ENCODE peak calls at places on chromosomes 5 and 9, in seven cellular contexts. X is EL; K is central memory CD4-positive, alpha-beta T cell; D is head of caudate nucleus; I is amygdala; J is RWPE1; C is fibroblast of villous mesenchyme. Z is an unnamed sample.

GRCh38 chr5:94505327-94506080 is 112.9 kb downstream of the KIAA0825 start:
- DNase-seq in X (no peak), J (no peak), C (peak), D (no peak), I (no peak), K (no peak), Z (no peak)

GRCh38 chr5:134427540-134428041 is 15.9 kb upstream of the CDKN2AIPNL start:
- DNase-seq in X (no peak), C (no peak), K (no peak), I (no peak), J (no peak), D (no peak), Z (no peak)

GRCh38 chr5:122292357-122292756 is 19.7 kb upstream of the SNCAIP start:
- DNase-seq in J (no peak), C (peak), K (no peak), X (no peak), D (no peak), I (no peak), Z (no peak)

GRCh38 chr5:55927861-55928655 is 66.7 kb downstream of the IL6ST start:
- DNase-seq in C (no peak), K (no peak), I (no peak), J (no peak), X (no peak), D (no peak), Z (no peak)

GRCh38 chr9:119722384-119722783 is 353.1 kb upstream of the BRINP1 start:
- DNase-seq in I (no peak), D (no peak), K (no peak), C (no peak), X (no peak), J (no peak), Z (no peak)

GRCh38 chr5:139394654-139395566 is at the start of gene PROB1:
- DNase-seq in J (no peak), K (no peak), I (no peak), D (no peak), C (no peak), X (peak), Z (no peak)

GRCh38 chr5:40112875-40113274 is 566.8 kb upstream of the PTGER4 start:
- DNase-seq in X (no peak), J (no peak), I (no peak), C (no peak), D (no peak), K (no peak), Z (no peak)

GRCh38 chr5:168578506-168579205 is 512 bp downstream of the PANK3 start:
- DNase-seq in K (no peak), C (peak), D (peak), I (no peak), X (no peak), J (no peak), Z (no peak)

GRCh38 chr5:33441241-33441844 is 578 bp downstream of the TARS1 start:
- DNase-seq in K (peak), C (no peak), J (peak), X (peak), D (no peak), I (no peak), Z (no peak)

GRCh38 chr5:33894566-33894965 is 2.8 kb upstream of the ADAMTS12 start:
- DNase-seq in C (no peak), I (no peak), J (no peak), D (no peak), X (peak), K (no peak), Z (no peak)

GRCh38 chr5:66854429-66854828 is 258.2 kb downstream of the MAST4 start:
- DNase-seq in J (no peak), I (no peak), D (no peak), X (no peak), C (no peak), K (no peak), Z (no peak)

GRCh38 chr5:116075117-116075910 is 9.5 kb upstream of the COMMD10 start:
- DNase-seq in C (no peak), I (no peak), D (no peak), J (no peak), K (no peak), X (no peak), Z (no peak)

Z was measured in NCI-H774.